ENCODE peak calls at places on chromosomes 13 and 19, in seven cellular contexts. I, W, F, L, D, T and P are unnamed samples.

GRCh38 chr19:31930401-31930800 is 415.0 kb upstream of the ZNF507 start:
- DNase-seq in I (no peak), W (no peak), F (no peak), L (no peak), D (no peak), T (no peak), P (no peak)

GRCh38 chr13:105991622-105992254 is 543.7 kb downstream of the EFNB2 start:
- DNase-seq in I (no peak), W (peak; percentile 80), F (peak; percentile 90), L (peak; percentile 15), D (no peak), T (peak; percentile 74), P (no peak)

GRCh38 chr19:5805465-5806132 is 732 bp downstream of the NRTN start:
- DNase-seq in I (peak; percentile 82), W (peak; percentile 24), F (peak; percentile 73), L (peak; percentile 87), D (no peak), T (peak; percentile 15), P (peak; percentile 90)

GRCh38 chr13:27338816-27339215 is 68.2 kb downstream of the RASL11A start:
- DNase-seq in I (no peak), W (no peak), F (peak; percentile 47), L (peak; percentile 82), D (no peak), T (no peak), P (peak; percentile 77)

GRCh38 chr19:39430675-39431593 is 4.8 kb downstream of the RPS16 start:
- DNase-seq in I (no peak), W (peak; percentile 100), F (peak; percentile 100), L (peak; percentile 81), D (no peak), T (peak; percentile 86), P (peak; percentile 84)

GRCh38 chr19:29855087-29855486 is 43.3 kb downstream of the CCNE1 start:
- DNase-seq in I (no peak), W (no peak), F (no peak), L (peak; percentile 48), D (no peak), T (no peak), P (peak; percentile 50)

GRCh38 chr13:40469581-40470282 is 196.7 kb downstream of the FOXO1 start:
- DNase-seq in I (no peak), W (no peak), F (no peak), L (peak; percentile 36), D (no peak), T (no peak), P (no peak)

GRCh38 chr13:74151859-74152258 is 17.7 kb upstream of the KLF12 start:
- DNase-seq in I (no peak), W (no peak), F (no peak), L (no peak), D (no peak), T (no peak), P (no peak)

GRCh38 chr19:35268546-35269424 is at the start of gene USF2:
- DNase-seq in I (peak; percentile 48), W (peak; percentile 61), F (peak; percentile 83), L (peak; percentile 81), D (no peak), T (peak; percentile 62), P (peak; percentile 65)

GRCh38 chr19:45011959-45012358 is 10.7 kb downstream of the RELB start:
- DNase-seq in I (no peak), W (no peak), F (no peak), L (no peak), D (no peak), T (no peak), P (no peak)

GRCh38 chr13:54091884-54092283 is 1063.3 kb downstream of the OLFM4 start:
- DNase-seq in I (no peak), W (no peak), F (no peak), L (no peak), D (no peak), T (no peak), P (no peak)

GRCh38 chr13:71242191-71242590 is 624.8 kb downstream of the DACH1 start:
- DNase-seq in I (peak; percentile 48), W (no peak), F (no peak), L (no peak), D (no peak), T (no peak), P (no peak)
- H3K4me1 ChIP-seq in I (peaks cover 3% of the 10 kb centered on the region), W (no peaks in the 10 kb centered on the region), F (no peaks in the 10 kb centered on the region), L (no peaks in the 10 kb centered on the region), D (no peaks in the 10 kb centered on the region), T (no peaks in the 10 kb centered on the region), P (no peaks in the 10 kb centered on the region)

DNA sequence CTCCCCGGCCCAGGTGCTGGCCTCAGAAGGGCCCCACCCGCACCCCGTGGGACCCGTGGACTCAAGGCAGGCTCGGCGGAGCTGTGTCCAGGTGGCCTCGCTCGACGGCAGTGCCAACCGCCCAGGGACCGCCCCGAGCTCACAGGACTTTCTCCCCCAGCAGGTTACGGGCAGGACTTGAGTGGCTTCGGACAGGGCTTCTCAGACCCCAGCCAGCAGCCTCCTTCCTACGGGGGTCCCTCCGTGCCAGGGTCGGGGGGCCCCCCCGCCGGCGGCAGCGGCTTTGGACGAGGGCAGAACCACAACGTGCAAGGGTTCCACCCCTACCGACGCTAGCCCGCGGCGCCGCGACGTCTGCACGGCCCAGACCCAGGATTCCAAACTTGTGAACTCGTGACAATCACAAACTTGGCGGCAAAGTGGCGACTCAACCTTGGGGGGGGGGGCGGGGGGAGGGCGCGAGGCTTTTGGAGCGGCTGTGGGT is 3.6 kb upstream of the RPS15 start:
- DNase-seq in I (no peak), W (no peak), F (no peak), L (no peak), D (no peak), T (no peak), P (no peak)
- H2BK5ac ChIP-seq in I (no peak overlapping the region), W (no peak overlapping the region), F (no peak overlapping the region), L (no peak overlapping the region), D (no peak overlapping the region), T (no peak overlapping the region), P (no peak overlapping the region)

DNA sequence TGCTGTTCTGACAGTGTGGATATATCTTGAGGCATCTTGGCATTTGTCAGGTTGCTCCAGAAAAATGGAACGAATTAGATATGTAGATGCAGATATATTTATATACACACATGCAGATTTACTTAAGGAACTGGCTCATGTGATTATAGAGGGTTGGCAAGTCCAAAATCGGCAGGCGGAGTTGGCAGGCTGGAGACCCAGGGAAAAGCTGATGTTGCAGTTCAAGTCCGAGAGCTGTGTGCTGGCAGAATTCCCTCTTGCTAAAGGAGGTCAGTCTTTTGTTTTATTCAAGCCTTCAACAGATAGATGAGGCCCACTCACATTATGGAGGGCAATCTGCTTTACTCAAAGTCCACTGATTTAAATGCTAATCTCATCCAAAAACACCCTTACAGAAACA is 24.4 kb upstream of the CSNK1A1L start:
- DNase-seq in I (no peak), W (no peak), F (no peak), L (no peak), D (no peak), T (no peak), P (no peak)
- H4K8ac ChIP-seq in I (no peak overlapping the region), W (no peak overlapping the region), F (no peak overlapping the region), L (no peak overlapping the region), D (no peak overlapping the region), T (no peak overlapping the region), P (no peak overlapping the region)

GRCh38 chr19:15292140-15292539 is 40.2 kb downstream of the BRD4 start:
- DNase-seq in I (no peak), W (no peak), F (no peak), L (no peak), D (no peak), T (no peak), P (no peak)
- H3K4me1 ChIP-seq in I (peaks cover 17% of the 10 kb centered on the region), W (peaks cover 48% of the 10 kb centered on the region), F (peaks cover 28% of the 10 kb centered on the region), L (peaks cover 12% of the 10 kb centered on the region), D (peaks cover 10% of the 10 kb centered on the region), T (peaks cover 32% of the 10 kb centered on the region), P (peaks cover 21% of the 10 kb centered on the region)